ENCODE peak calls at places on chromosomes 12 and 14, in six cellular contexts. G, T, H, Q, M and E are unnamed samples.

GRCh38 chr12:72388322-72388721 is 116.2 kb downstream of the TRHDE start:
- DNase-seq in G (no peak), T (no peak), H (no peak), Q (no peak), M (no peak), E (no peak)

GRCh38 chr12:118958520-118958919 is 22.8 kb upstream of the SRRM4 start:
- DNase-seq in G (no peak), T (no peak), H (no peak), Q (no peak), M (peak; percentile 9), E (peak; percentile 74)

GRCh38 chr12:69475237-69475984 is 5.2 kb downstream of the FRS2 start:
- DNase-seq in G (no peak), T (peak; percentile 58), H (no peak), Q (no peak), M (peak; percentile 30), E (no peak)

GRCh38 chr12:73421832-73422231 is 1115.8 kb upstream of the ATXN7L3B start:
- DNase-seq in G (no peak), T (no peak), H (no peak), Q (no peak), M (no peak), E (no peak)

GRCh38 chr12:53223391-53224267 is 8.4 kb downstream of the RARG start:
- DNase-seq in G (no peak), T (no peak), H (peak; percentile 22), Q (peak; percentile 70), M (no peak), E (no peak)

GRCh38 chr14:39974036-39974435 is 541.8 kb upstream of the FBXO33 start:
- DNase-seq in G (no peak), T (no peak), H (no peak), Q (no peak), M (no peak), E (no peak)

GRCh38 chr14:102508410-102508773 is 1.2 kb downstream of the ANKRD9 start:
- DNase-seq in G (no peak), T (peak; percentile 83), H (no peak), Q (no peak), M (peak; percentile 38), E (no peak)

GRCh38 chr12:2414810-2415567 is 362.2 kb downstream of the CACNA1C start:
- DNase-seq in G (no peak), T (no peak), H (no peak), Q (no peak), M (no peak), E (no peak)

GRCh38 chr14:79011091-79011919 is 841.1 kb downstream of the NRXN3 start:
- DNase-seq in G (peak; percentile 24), T (no peak), H (no peak), Q (peak; percentile 14), M (peak; percentile 90), E (no peak)

GRCh38 chr14:58078068-58078467 is 73.9 kb downstream of the ARMH4 start:
- DNase-seq in G (no peak), T (no peak), H (no peak), Q (no peak), M (no peak), E (no peak)

GRCh38 chr12:130787445-130788410 is 51.3 kb downstream of the STX2 start:
- DNase-seq in G (no peak), T (no peak), H (no peak), Q (no peak), M (no peak), E (no peak)

GRCh38 chr12:131088701-131089525 is 135.2 kb downstream of the ADGRD1 start:
- DNase-seq in G (no peak), T (no peak), H (no peak), Q (peak; percentile 1), M (no peak), E (no peak)